ENCODE peak calls at places on chromosome 1, in seven cellular contexts. One of them, this sample, is unnamed.

GRCh38 chr1:24724345-24725208 is 20.7 kb upstream of the CLIC4 start:
- DNase-seq in left colon: no peak
- DNase-seq in GM06990: no peak
- DNase-seq in activated CD4-positive, alpha-beta T cell treated with anti-CD3 and anti-CD28 coated beads for 36 hours: no peak
- DNase-seq in myocyte: peak; percentile 86
- DNase-seq in NCI-H460: peak; percentile 64
- DNase-seq in heart right ventricle: no peak
- DNase-seq in this sample: no peak

GRCh38 chr1:40567819-40568218 is 36.4 kb downstream of the ZNF684 start:
- DNase-seq in left colon: no peak
- DNase-seq in activated CD4-positive, alpha-beta T cell treated with anti-CD3 and anti-CD28 coated beads for 36 hours: no peak
- DNase-seq in NCI-H460: no peak
- DNase-seq in GM06990: no peak
- DNase-seq in myocyte: no peak
- DNase-seq in heart right ventricle: no peak
- DNase-seq in this sample: no peak

GRCh38 chr1:186722711-186723309 is 42.6 kb upstream of the PTGS2 start:
- DNase-seq in left colon: peak; percentile 6
- DNase-seq in myocyte: no peak
- DNase-seq in activated CD4-positive, alpha-beta T cell treated with anti-CD3 and anti-CD28 coated beads for 36 hours: peak; percentile 16
- DNase-seq in GM06990: no peak
- DNase-seq in heart right ventricle: no peak
- DNase-seq in NCI-H460: peak; percentile 68
- DNase-seq in this sample: no peak

GRCh38 chr1:83996621-83997020 is 2.3 kb downstream of the TTLL7 start:
- DNase-seq in activated CD4-positive, alpha-beta T cell treated with anti-CD3 and anti-CD28 coated beads for 36 hours: no peak
- DNase-seq in GM06990: no peak
- DNase-seq in myocyte: peak; percentile 58
- DNase-seq in left colon: no peak
- DNase-seq in heart right ventricle: no peak
- DNase-seq in NCI-H460: no peak
- DNase-seq in this sample: no peak

GRCh38 chr1:109659145-109659544 is 3.2 kb downstream of the GSTM4 start:
- DNase-seq in myocyte: no peak
- DNase-seq in NCI-H460: no peak
- DNase-seq in activated CD4-positive, alpha-beta T cell treated with anti-CD3 and anti-CD28 coated beads for 36 hours: no peak
- DNase-seq in GM06990: no peak
- DNase-seq in heart right ventricle: no peak
- DNase-seq in left colon: no peak
- DNase-seq in this sample: no peak

GRCh38 chr1:8816831-8817412 is 518 bp downstream of the RERE start:
- DNase-seq in activated CD4-positive, alpha-beta T cell treated with anti-CD3 and anti-CD28 coated beads for 36 hours: peak; percentile 36
- DNase-seq in myocyte: peak; percentile 31
- DNase-seq in left colon: peak; percentile 49
- DNase-seq in heart right ventricle: peak; percentile 28
- DNase-seq in NCI-H460: no peak
- DNase-seq in GM06990: peak; percentile 53
- DNase-seq in this sample: no peak

GRCh38 chr1:53893999-53894636 is at the start of gene DIO1:
- DNase-seq in NCI-H460: no peak
- DNase-seq in GM06990: no peak
- DNase-seq in activated CD4-positive, alpha-beta T cell treated with anti-CD3 and anti-CD28 coated beads for 36 hours: peak; percentile 43
- DNase-seq in left colon: no peak
- DNase-seq in heart right ventricle: no peak
- DNase-seq in myocyte: no peak
- DNase-seq in this sample: no peak

GRCh38 chr1:30787856-30788495 is 30.4 kb upstream of the LAPTM5 start:
- DNase-seq in GM06990: no peak
- DNase-seq in activated CD4-positive, alpha-beta T cell treated with anti-CD3 and anti-CD28 coated beads for 36 hours: no peak
- DNase-seq in heart right ventricle: no peak
- DNase-seq in myocyte: no peak
- DNase-seq in NCI-H460: no peak
- DNase-seq in left colon: no peak
- DNase-seq in this sample: no peak

GRCh38 chr1:241846862-241847539 is 1.0 kb upstream of the EXO1 start:
- DNase-seq in myocyte: no peak
- DNase-seq in GM06990: no peak
- DNase-seq in NCI-H460: no peak
- DNase-seq in left colon: no peak
- DNase-seq in activated CD4-positive, alpha-beta T cell treated with anti-CD3 and anti-CD28 coated beads for 36 hours: no peak
- DNase-seq in heart right ventricle: no peak
- DNase-seq in this sample: no peak

GRCh38 chr1:90850181-90850924 is 133.3 kb upstream of the BARHL2 start:
- DNase-seq in left colon: peak; percentile 29
- DNase-seq in heart right ventricle: peak; percentile 17
- DNase-seq in myocyte: peak; percentile 51
- DNase-seq in GM06990: no peak
- DNase-seq in activated CD4-positive, alpha-beta T cell treated with anti-CD3 and anti-CD28 coated beads for 36 hours: peak; percentile 15
- DNase-seq in NCI-H460: no peak
- DNase-seq in this sample: peak; percentile 64

GRCh38 chr1:230031131-230031530 is 35.9 kb upstream of the GALNT2 start:
- DNase-seq in GM06990: no peak
- DNase-seq in NCI-H460: no peak
- DNase-seq in myocyte: no peak
- DNase-seq in activated CD4-positive, alpha-beta T cell treated with anti-CD3 and anti-CD28 coated beads for 36 hours: peak; percentile 45
- DNase-seq in left colon: no peak
- DNase-seq in heart right ventricle: no peak
- DNase-seq in this sample: no peak

GRCh38 chr1:202058001-202058908 is 47.9 kb downstream of the ELF3 start:
- DNase-seq in activated CD4-positive, alpha-beta T cell treated with anti-CD3 and anti-CD28 coated beads for 36 hours: no peak
- DNase-seq in heart right ventricle: no peak
- DNase-seq in GM06990: no peak
- DNase-seq in myocyte: no peak
- DNase-seq in NCI-H460: no peak
- DNase-seq in left colon: no peak
- DNase-seq in this sample: no peak

GRCh38 chr1:82139751-82140468 is 339.2 kb downstream of the ADGRL2 start:
- DNase-seq in left colon: no peak
- DNase-seq in GM06990: no peak
- DNase-seq in activated CD4-positive, alpha-beta T cell treated with anti-CD3 and anti-CD28 coated beads for 36 hours: no peak
- DNase-seq in myocyte: no peak
- DNase-seq in heart right ventricle: no peak
- DNase-seq in NCI-H460: no peak
- DNase-seq in this sample: no peak

GRCh38 chr1:167043752-167044488 is 46.3 kb downstream of the GPA33 start:
- DNase-seq in NCI-H460: peak; percentile 38
- DNase-seq in heart right ventricle: peak; percentile 52
- DNase-seq in myocyte: peak; percentile 45
- DNase-seq in left colon: peak; percentile 84
- DNase-seq in GM06990: peak; percentile 76
- DNase-seq in activated CD4-positive, alpha-beta T cell treated with anti-CD3 and anti-CD28 coated beads for 36 hours: peak; percentile 89
- DNase-seq in this sample: no peak